ENCODE peak calls at places on chromosomes 3 and 15, in six cellular contexts. One of them, this sample, is unnamed.

GRCh38 chr3:188819939-188820338 is 351.8 kb upstream of the TPRG1 start:
- DNase-seq in GM12878: no peak
- DNase-seq in HepG2: no peak
- DNase-seq in SK-N-SH: no peak
- DNase-seq in H1: no peak
- DNase-seq in HCT116: no peak
- DNase-seq in this sample: no peak

GRCh38 chr15:28975766-28976179 is 90.0 kb downstream of the APBA2 start:
- DNase-seq in HCT116: peak; percentile 39
- DNase-seq in GM12878: no peak
- DNase-seq in HepG2: peak; percentile 42
- DNase-seq in SK-N-SH: peak; percentile 77
- DNase-seq in H1: peak; percentile 29
- DNase-seq in this sample: peak; percentile 26

GRCh38 chr15:32959077-32959476 is 235.4 kb downstream of the FMN1 start:
- DNase-seq in HCT116: no peak
- DNase-seq in H1: no peak
- DNase-seq in SK-N-SH: no peak
- DNase-seq in HepG2: no peak
- DNase-seq in GM12878: no peak
- DNase-seq in this sample: no peak

GRCh38 chr3:155252535-155252934 is 40.9 kb downstream of the STRIT1 start:
- DNase-seq in HepG2: no peak
- DNase-seq in GM12878: no peak
- DNase-seq in H1: no peak
- DNase-seq in SK-N-SH: no peak
- DNase-seq in HCT116: no peak
- DNase-seq in this sample: no peak

GRCh38 chr3:54822206-54822605 is 105.7 kb downstream of the LRTM1 start:
- DNase-seq in H1: no peak
- DNase-seq in HepG2: no peak
- DNase-seq in SK-N-SH: no peak
- DNase-seq in GM12878: no peak
- DNase-seq in HCT116: no peak
- DNase-seq in this sample: no peak

GRCh38 chr3:114121996-114122709 is 56.7 kb downstream of the DRD3 start:
- DNase-seq in H1: no peak
- DNase-seq in HepG2: no peak
- DNase-seq in GM12878: no peak
- DNase-seq in SK-N-SH: no peak
- DNase-seq in HCT116: no peak
- DNase-seq in this sample: no peak

GRCh38 chr3:195467641-195468390 is 25.0 kb upstream of the ACAP2 start:
- DNase-seq in SK-N-SH: no peak
- DNase-seq in HCT116: no peak
- DNase-seq in GM12878: no peak
- DNase-seq in H1: no peak
- DNase-seq in HepG2: no peak
- DNase-seq in this sample: no peak

GRCh38 chr3:123289336-123290106 is 87.8 kb downstream of the SEC22A start:
- DNase-seq in H1: no peak
- DNase-seq in SK-N-SH: peak; percentile 7
- DNase-seq in HCT116: no peak
- DNase-seq in GM12878: no peak
- DNase-seq in HepG2: no peak
- DNase-seq in this sample: no peak

GRCh38 chr3:29329986-29330514 is 49.2 kb downstream of the RBMS3 start:
- DNase-seq in HCT116: no peak
- DNase-seq in GM12878: no peak
- DNase-seq in HepG2: no peak
- DNase-seq in SK-N-SH: no peak
- DNase-seq in H1: no peak
- DNase-seq in this sample: no peak

GRCh38 chr15:55224892-55225291 is 28.2 kb upstream of the RSL24D1 start:
- DNase-seq in SK-N-SH: no peak
- DNase-seq in HepG2: no peak
- DNase-seq in H1: no peak
- DNase-seq in HCT116: no peak
- DNase-seq in GM12878: peak; percentile 48
- DNase-seq in this sample: no peak

GRCh38 chr3:167978071-167978470 is 117.7 kb downstream of the GOLIM4 start:
- DNase-seq in H1: no peak
- DNase-seq in HCT116: no peak
- DNase-seq in SK-N-SH: no peak
- DNase-seq in GM12878: no peak
- DNase-seq in HepG2: no peak
- DNase-seq in this sample: peak; percentile 69

GRCh38 chr3:193211984-193212383 is 29.0 kb upstream of the PLAAT1 start:
- DNase-seq in HCT116: no peak
- DNase-seq in GM12878: no peak
- DNase-seq in SK-N-SH: no peak
- DNase-seq in H1: no peak
- DNase-seq in HepG2: no peak
- DNase-seq in this sample: no peak

GRCh38 chr15:27235689-27236088 is 264.7 kb downstream of the GABRG3 start:
- DNase-seq in HepG2: no peak
- DNase-seq in GM12878: no peak
- DNase-seq in H1: no peak
- DNase-seq in HCT116: no peak
- DNase-seq in SK-N-SH: no peak
- DNase-seq in this sample: no peak

GRCh38 chr3:140916603-140917002 is 25.0 kb upstream of the SLC25A36 start:
- DNase-seq in H1: no peak
- DNase-seq in HepG2: no peak
- DNase-seq in GM12878: no peak
- DNase-seq in HCT116: no peak
- DNase-seq in SK-N-SH: no peak
- DNase-seq in this sample: no peak

GRCh38 chr15:85773916-85774315 is 20.8 kb downstream of the KLHL25 start:
- DNase-seq in GM12878: no peak
- DNase-seq in SK-N-SH: no peak
- DNase-seq in H1: no peak
- DNase-seq in HepG2: no peak
- DNase-seq in HCT116: no peak
- DNase-seq in this sample: no peak

GRCh38 chr3:99128740-99129505 is 227.4 kb upstream of the DCBLD2 start:
- DNase-seq in GM12878: no peak
- DNase-seq in H1: no peak
- DNase-seq in HepG2: no peak
- DNase-seq in HCT116: peak; percentile 79
- DNase-seq in SK-N-SH: no peak
- DNase-seq in this sample: no peak

GRCh38 chr3:29646042-29646441 is 365.2 kb downstream of the RBMS3 start:
- DNase-seq in GM12878: no peak
- DNase-seq in H1: no peak
- DNase-seq in SK-N-SH: no peak
- DNase-seq in HCT116: no peak
- DNase-seq in HepG2: no peak
- DNase-seq in this sample: no peak

GRCh38 chr3:188179006-188179966 is 25.3 kb downstream of the LPP start:
- DNase-seq in SK-N-SH: no peak
- DNase-seq in HCT116: no peak
- DNase-seq in H1: no peak
- DNase-seq in GM12878: no peak
- DNase-seq in HepG2: no peak
- DNase-seq in this sample: no peak

GRCh38 chr3:153130312-153130977 is 31.6 kb upstream of the RAP2B start:
- DNase-seq in H1: no peak
- DNase-seq in SK-N-SH: no peak
- DNase-seq in HCT116: peak; percentile 57
- DNase-seq in GM12878: peak; percentile 72
- DNase-seq in HepG2: no peak
- DNase-seq in this sample: no peak

GRCh38 chr15:89174476-89174875 is 46.9 kb downstream of the RLBP1 start:
- DNase-seq in SK-N-SH: no peak
- DNase-seq in H1: no peak
- DNase-seq in GM12878: no peak
- DNase-seq in HepG2: no peak
- DNase-seq in HCT116: no peak
- DNase-seq in this sample: no peak

GRCh38 chr15:75659928-75660645 is 12.4 kb downstream of the SNX33 start:
- DNase-seq in H1: no peak
- DNase-seq in HepG2: no peak
- DNase-seq in HCT116: no peak
- DNase-seq in SK-N-SH: peak; percentile 82
- DNase-seq in GM12878: no peak
- DNase-seq in this sample: no peak

GRCh38 chr3:54826255-54826691 is 101.6 kb downstream of the LRTM1 start:
- DNase-seq in H1: no peak
- DNase-seq in HCT116: no peak
- DNase-seq in SK-N-SH: no peak
- DNase-seq in GM12878: no peak
- DNase-seq in HepG2: no peak
- DNase-seq in this sample: no peak

GRCh38 chr15:39472661-39473657 is 107.9 kb upstream of the THBS1 start:
- DNase-seq in HepG2: no peak
- DNase-seq in GM12878: no peak
- DNase-seq in SK-N-SH: no peak
- DNase-seq in H1: no peak
- DNase-seq in HCT116: no peak
- DNase-seq in this sample: no peak

GRCh38 chr3:115388166-115388565 is 235.1 kb upstream of the GAP43 start:
- DNase-seq in HepG2: no peak
- DNase-seq in SK-N-SH: no peak
- DNase-seq in HCT116: no peak
- DNase-seq in GM12878: no peak
- DNase-seq in H1: no peak
- DNase-seq in this sample: no peak
- TF ChIP-seq JUND in HepG2: no peak
- TF ChIP-seq JUND in SK-N-SH: no peak
- TF ChIP-seq JUND in HCT116: no peak
- TF ChIP-seq JUND in GM12878: no peak
- TF ChIP-seq JUND in H1: no peak
- TF ChIP-seq JUND in this sample: no peak

DNA sequence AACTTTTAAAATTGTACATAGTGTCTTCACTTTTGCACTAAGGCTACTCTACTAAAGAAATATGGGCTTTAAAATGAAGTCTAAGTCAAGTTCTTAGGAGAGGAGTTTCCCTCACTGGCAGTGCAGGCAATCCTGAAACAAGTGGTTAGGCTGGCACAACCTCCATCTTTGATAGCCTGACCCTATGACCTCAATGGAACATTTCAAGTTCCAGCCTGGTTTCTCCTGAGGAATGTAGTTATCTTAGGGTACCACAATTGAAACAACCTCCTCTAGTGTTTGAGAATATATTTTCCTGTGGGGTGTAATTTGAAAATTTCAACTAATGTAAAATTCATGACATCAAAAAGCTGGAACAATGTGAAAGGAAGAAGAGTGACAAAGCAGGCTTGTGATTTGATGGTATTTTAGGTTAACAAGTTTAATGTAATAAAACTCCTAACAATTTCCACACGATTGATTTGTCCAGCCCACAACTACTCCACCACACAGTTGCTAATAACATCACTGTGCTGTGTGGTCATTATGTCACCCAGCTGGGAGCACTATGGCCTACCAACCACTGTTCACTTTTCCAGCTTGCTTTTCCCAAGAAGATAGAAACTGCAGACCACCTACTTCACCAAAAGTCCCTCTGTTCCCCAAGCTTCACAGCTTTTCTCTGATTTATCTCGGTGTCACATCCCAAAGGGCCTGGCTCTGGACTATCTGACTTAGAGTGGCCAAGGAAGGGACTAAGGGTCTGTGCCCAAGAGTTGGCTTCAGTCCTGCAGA is 1.8 kb downstream of the WWTR1 start:
- DNase-seq in GM12878: no peak
- DNase-seq in HCT116: no peak
- DNase-seq in H1: no peak
- DNase-seq in SK-N-SH: no peak
- DNase-seq in HepG2: no peak
- DNase-seq in this sample: no peak
- TF ChIP-seq JUND in GM12878: no peak
- TF ChIP-seq JUND in HCT116: no peak
- TF ChIP-seq JUND in H1: no peak
- TF ChIP-seq JUND in SK-N-SH: no peak
- TF ChIP-seq JUND in HepG2: no peak
- TF ChIP-seq JUND in this sample: no peak

DNA sequence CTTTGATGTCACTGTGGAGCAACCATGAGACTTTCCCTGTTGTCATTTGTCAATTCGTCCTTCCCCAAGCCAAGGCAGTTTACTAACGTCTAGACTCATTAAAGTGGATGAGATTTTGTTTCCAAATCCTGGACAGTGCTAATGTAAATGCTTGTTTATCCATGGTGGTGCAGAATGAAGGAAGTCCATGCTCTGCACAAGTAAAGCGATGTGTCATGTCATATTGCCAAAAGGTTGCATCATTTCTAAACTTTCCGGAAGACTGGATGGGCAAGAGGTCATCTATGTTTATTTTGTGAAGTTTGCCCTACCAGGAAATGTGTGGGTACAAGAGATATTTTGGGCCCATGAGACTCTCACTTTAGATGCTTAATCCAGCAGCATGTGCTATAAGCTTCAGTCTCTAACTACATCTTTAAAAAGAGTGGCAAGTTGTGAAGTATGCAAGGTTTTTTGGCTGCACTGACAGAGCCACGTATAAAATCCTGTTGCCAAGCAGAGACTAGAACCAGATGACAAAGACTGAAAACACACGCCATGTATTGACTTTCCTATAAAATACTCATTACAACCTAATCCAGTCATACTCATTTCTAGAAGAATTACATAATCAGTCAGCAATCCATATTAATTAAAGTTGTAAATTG is 72.1 kb upstream of the FNDC3B start:
- DNase-seq in H1: no peak
- DNase-seq in GM12878: no peak
- DNase-seq in HCT116: peak; percentile 60
- DNase-seq in HepG2: peak; percentile 96
- DNase-seq in SK-N-SH: no peak
- DNase-seq in this sample: peak; percentile 38
- TF ChIP-seq JUND in H1: no peak
- TF ChIP-seq JUND in GM12878: no peak
- TF ChIP-seq JUND in HCT116: peak; percentile 45
- TF ChIP-seq JUND in HepG2: peak; percentile 79
- TF ChIP-seq JUND in SK-N-SH: no peak
- TF ChIP-seq JUND in this sample: no peak

GRCh38 chr3:36904641-36905040 is 40.2 kb downstream of the TRANK1 start:
- DNase-seq in SK-N-SH: peak; percentile 34
- DNase-seq in HepG2: peak; percentile 19
- DNase-seq in H1: peak; percentile 7
- DNase-seq in GM12878: no peak
- DNase-seq in HCT116: no peak
- DNase-seq in this sample: peak; percentile 76
- TF ChIP-seq JUND in SK-N-SH: no peak
- TF ChIP-seq JUND in HepG2: no peak
- TF ChIP-seq JUND in H1: no peak
- TF ChIP-seq JUND in GM12878: no peak
- TF ChIP-seq JUND in HCT116: no peak
- TF ChIP-seq JUND in this sample: no peak

DNA sequence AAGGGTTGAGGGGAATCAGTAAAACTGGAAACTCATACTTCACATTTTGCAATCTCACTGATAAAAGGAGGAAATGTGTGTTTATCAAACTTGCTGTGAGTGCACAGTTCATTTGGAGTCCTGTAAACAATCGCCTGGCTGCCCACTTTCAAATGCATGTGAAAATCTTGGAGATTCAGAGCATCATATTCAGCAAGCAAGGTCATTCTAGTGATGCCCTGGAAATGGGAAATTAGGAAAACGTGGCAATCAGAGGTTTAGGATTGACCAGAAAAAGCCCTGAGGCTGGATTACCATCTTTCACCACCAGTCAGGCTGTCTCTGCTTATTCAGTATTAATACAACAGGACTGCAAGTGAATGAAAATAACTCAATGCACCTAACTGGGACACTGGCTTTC is 23.9 kb downstream of the DPH6 start:
- DNase-seq in GM12878: no peak
- DNase-seq in HCT116: no peak
- DNase-seq in SK-N-SH: peak; percentile 16
- DNase-seq in HepG2: no peak
- DNase-seq in H1: no peak
- DNase-seq in this sample: no peak
- TF ChIP-seq JUND in GM12878: no peak
- TF ChIP-seq JUND in HCT116: no peak
- TF ChIP-seq JUND in SK-N-SH: no peak
- TF ChIP-seq JUND in HepG2: no peak
- TF ChIP-seq JUND in H1: no peak
- TF ChIP-seq JUND in this sample: no peak